ENCODE peak calls at places on chromosomes 16 and 17, in four cellular contexts. Z is K562, F is GM12878, H is upper lobe of left lung. D is an unnamed sample.

GRCh38 chr16:56506941-56507340 is 12.9 kb downstream of the BBS2 start:
- ATAC-seq in H (no peak), Z (no peak), F (no peak), D (no peak)

GRCh38 chr16:89981414-89981813 is 32.9 kb downstream of the DEF8 start:
- ATAC-seq in Z (no peak), H (no peak), F (peak; percentile 91), D (no peak)

GRCh38 chr16:24906199-24906808 is 60.5 kb downstream of the SLC5A11 start:
- ATAC-seq in F (peak; percentile 53), Z (peak; percentile 65), H (no peak), D (no peak)

GRCh38 chr16:3115561-3115960 is 3.2 kb downstream of the ZNF205 start:
- ATAC-seq in Z (no peak), F (no peak), H (no peak), D (no peak)

GRCh38 chr17:56754523-56755208 is 79.1 kb downstream of the C17orf67 start:
- ATAC-seq in Z (no peak), H (no peak), F (no peak), D (no peak)

GRCh38 chr17:30920282-30920681 is 1.5 kb upstream of the ADAP2 start:
- ATAC-seq in F (no peak), H (no peak), Z (no peak), D (no peak)

GRCh38 chr16:88826070-88826840 is 14.5 kb upstream of the APRT start:
- ATAC-seq in F (no peak), Z (no peak), H (no peak), D (no peak)

GRCh38 chr16:85625053-85625452 is 11.9 kb downstream of the GSE1 start:
- ATAC-seq in H (no peak), F (no peak), Z (no peak), D (no peak)

GRCh38 chr16:86670835-86671234 is 92.5 kb downstream of the FOXL1 start:
- ATAC-seq in Z (no peak), F (no peak), H (no peak), D (no peak)

GRCh38 chr16:21184834-21185233 is 26.4 kb downstream of the LDAF1 start:
- ATAC-seq in Z (no peak), H (no peak), F (no peak), D (no peak)

GRCh38 chr16:73025506-73026131 is 22.3 kb downstream of the ZFHX3 start:
- ATAC-seq in H (no peak), F (no peak), Z (no peak), D (peak; percentile 36)

GRCh38 chr16:88194397-88195020 is 188.2 kb upstream of the ZNF469 start:
- ATAC-seq in H (no peak), F (no peak), Z (no peak), D (peak; percentile 35)

GRCh38 chr17:31517524-31517923 is 126.0 kb downstream of the RAB11FIP4 start:
- ATAC-seq in H (no peak), Z (peak; percentile 68), F (no peak), D (no peak)

GRCh38 chr17:21528031-21528684 is 152.0 kb downstream of the KCNJ12 start:
- ATAC-seq in H (no peak), F (no peak), Z (no peak), D (no peak)

GRCh38 chr16:84109598-84110325 is 7.0 kb downstream of the MBTPS1 start:
- ATAC-seq in H (no peak), Z (no peak), F (peak; percentile 45), D (no peak)

GRCh38 chr16:29232811-29233704 is 173.5 kb downstream of the NPIPB11 start:
- ATAC-seq in F (no peak), Z (no peak), H (no peak), D (no peak)

GRCh38 chr16:11681526-11681925 is 13.3 kb downstream of the SNN start:
- ATAC-seq in F (peak; percentile 53), H (no peak), Z (peak; percentile 81), D (no peak)

GRCh38 chr17:37274432-37274831 is 101.4 kb upstream of the C17orf78 start:
- ATAC-seq in Z (no peak), H (peak; percentile 67), F (no peak), D (no peak)

GRCh38 chr17:1256699-1257098 is 13.5 kb upstream of the BHLHA9 start:
- ATAC-seq in H (no peak), Z (no peak), F (no peak), D (no peak)

GRCh38 chr17:10758062-10758461 is 28.2 kb upstream of the TMEM220 start:
- ATAC-seq in F (no peak), H (no peak), Z (no peak), D (no peak)

GRCh38 chr17:49382556-49382955 is 20.5 kb upstream of the ZNF652 start:
- ATAC-seq in F (no peak), Z (no peak), H (no peak), D (no peak)
- TF ChIP-seq EP300 in F (no peak), Z (no peak), H (no peak), D (no peak)

GRCh38 chr17:40284085-40284713 is 3.5 kb upstream of the CDC6 start:
- ATAC-seq in H (no peak), F (no peak), Z (no peak), D (no peak)

GRCh38 chr17:40286473-40286872 is 1.2 kb upstream of the CDC6 start:
- ATAC-seq in H (no peak), F (no peak), Z (no peak), D (no peak)

GRCh38 chr17:40287159-40287493 is 553 bp upstream of the CDC6 start:
- ATAC-seq in F (no peak), H (no peak), Z (no peak), D (no peak)

GRCh38 chr17:40290629-40291296 is 3.1 kb downstream of the CDC6 start:
- ATAC-seq in H (no peak), Z (no peak), F (peak; percentile 27), D (peak; percentile 29)

GRCh38 chr17:40287494-40288369 is at the start of gene CDC6:
- ATAC-seq in Z (peak; percentile 98), H (peak; percentile 98), F (peak; percentile 96), D (peak; percentile 98)
- TF ChIP-seq POLR2A in Z (peak; percentile 99), H (no peak), F (peak; percentile 97), D (no peak)

DNA sequence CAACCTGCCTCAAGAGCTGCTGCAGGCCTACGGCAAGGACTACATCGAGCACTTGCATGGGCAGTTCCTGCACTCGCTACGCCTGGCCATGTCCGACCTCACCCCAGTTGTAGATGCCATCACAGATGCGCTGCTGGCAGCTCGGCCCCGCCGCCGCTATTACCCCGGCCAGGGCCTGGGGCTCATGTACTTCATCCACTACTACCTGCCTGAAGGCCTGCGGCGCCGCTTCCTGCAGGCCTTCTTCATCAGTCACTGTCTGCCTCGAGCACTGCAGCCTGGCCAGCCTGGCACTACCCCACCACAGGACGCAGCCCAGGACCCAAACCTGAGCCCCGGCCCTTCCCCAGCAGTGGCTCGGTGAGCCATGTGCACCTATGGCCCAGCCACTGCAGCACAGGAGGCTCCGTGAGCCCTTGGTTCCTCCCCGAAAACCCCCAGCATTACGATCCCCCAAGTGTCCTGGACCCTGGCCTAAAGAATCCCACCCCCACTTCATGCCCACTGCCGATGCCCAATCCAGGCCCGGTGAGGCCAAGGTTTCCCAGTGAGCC is 5.8 kb downstream of the HSD11B2 start:
- ATAC-seq in F (no peak), Z (no peak), H (no peak), D (no peak)
- H3K36me3 ChIP-seq in F (no peaks in the 10 kb centered on the region), Z (peaks cover 29% of the 10 kb centered on the region), H (peaks cover 50% of the 10 kb centered on the region), D (peaks cover 64% of the 10 kb centered on the region)

DNA sequence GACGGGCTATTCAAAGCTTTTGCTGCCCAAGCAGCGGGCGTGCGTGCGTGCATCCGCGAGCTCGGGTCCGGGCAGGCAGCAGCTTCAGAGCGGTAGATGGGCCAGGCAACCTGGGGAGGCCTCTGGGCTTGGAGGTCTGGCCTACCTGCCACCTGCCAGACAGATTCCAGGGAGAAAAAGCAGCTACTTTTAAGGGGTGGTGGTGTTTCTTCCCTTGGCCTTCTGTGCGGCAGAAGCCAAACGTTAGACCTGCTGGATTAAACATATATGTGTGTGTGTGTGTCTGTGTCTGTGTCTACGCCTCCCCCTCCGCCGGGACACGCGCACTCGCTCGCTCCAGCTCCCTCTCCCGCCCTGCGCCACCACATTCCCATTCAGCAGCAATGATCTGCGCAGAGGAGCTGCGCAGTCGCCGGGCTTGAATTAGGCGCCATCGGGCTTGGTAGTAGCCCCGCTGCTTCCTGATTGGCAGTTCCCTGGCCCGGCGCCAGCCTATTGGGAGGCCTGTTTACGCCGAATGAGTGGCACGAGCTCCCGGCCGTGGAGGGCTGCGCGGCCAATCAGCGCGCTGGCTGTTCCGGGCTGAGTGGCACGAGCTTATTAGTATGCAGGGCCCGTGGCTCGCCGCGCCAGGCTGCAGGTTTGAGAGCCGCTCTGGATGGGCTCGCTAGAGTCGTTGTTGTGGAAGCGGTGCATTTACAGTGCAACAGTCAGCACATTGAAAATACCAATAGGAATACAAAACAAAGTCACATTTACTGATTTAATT is at the start of gene BAHCC1:
- ATAC-seq in H (peak; percentile 94), Z (peak; percentile 78), F (peak; percentile 70), D (peak; percentile 85)
- TF ChIP-seq EP300 in H (no peak), Z (no peak), F (no peak), D (no peak)

DNA sequence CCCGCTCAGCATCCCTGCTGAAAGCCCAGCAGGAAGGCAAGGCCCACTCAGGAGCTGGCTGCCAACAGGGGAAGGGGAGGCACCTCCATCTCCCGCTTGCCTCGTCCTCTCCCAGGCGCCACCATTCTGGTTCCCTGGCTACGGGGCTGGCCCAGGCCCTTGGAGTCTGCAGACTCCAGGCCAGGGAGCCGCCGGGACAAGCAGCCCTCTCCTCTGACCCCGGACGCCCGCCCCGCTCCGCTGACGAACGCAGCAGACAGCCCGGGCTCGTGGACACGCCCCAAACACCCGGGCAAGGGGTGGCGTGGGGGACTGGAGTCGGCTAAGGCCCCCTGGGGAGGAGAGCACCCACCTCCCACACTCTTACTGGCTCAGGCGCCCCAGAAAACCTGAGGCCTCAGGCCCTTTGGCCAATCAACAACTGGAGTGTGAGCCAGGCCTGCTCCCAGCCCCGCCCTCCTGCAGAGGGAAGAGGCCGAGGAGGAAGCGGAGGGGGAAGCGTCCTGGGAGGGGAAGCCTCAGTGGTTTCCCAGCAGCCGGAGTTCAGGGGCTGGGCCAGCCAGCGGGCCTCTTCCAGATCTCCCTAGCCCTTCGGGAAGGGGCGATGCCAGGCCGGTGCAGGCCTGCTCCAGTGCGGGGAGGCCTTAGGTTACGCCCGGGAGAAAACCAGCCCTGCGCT is 4.2 kb downstream of the MNT start:
- ATAC-seq in Z (peak; percentile 43), H (peak; percentile 74), F (peak; percentile 27), D (peak; percentile 46)
- TF ChIP-seq POLR2A in Z (peak; percentile 63), H (peak; percentile 11), F (no peak), D (peak; percentile 36)

GRCh38 chr17:78095035-78095434 is 33.5 kb downstream of the TMC6 start:
- ATAC-seq in F (no peak), Z (no peak), H (no peak), D (no peak)
- H3K36me3 ChIP-seq in F (peaks cover 5% of the 10 kb centered on the region), Z (peaks cover 57% of the 10 kb centered on the region), H (peaks cover 58% of the 10 kb centered on the region), D (peaks cover 100% of the 10 kb centered on the region)

GRCh38 chr17:78706271-78706915 is 75.7 kb downstream of the CYTH1 start:
- ATAC-seq in Z (no peak), F (peak; percentile 80), H (no peak), D (no peak)
- TF ChIP-seq EP300 in Z (no peak), F (peak; percentile 100), H (no peak), D (no peak)

D was measured in gastroesophageal sphincter.